ENCODE peak calls at places on chromosome 1, in five cellular contexts. One of them, this sample, is unnamed.
A peak's percentile ranks its signal among the peaks of the same experiment; 100 is the strongest.

GRCh38 chr1:211113566-211113965 is 20.4 kb downstream of the KCNH1 start:
- DNase-seq in cardiac muscle cell: no peak
- DNase-seq in body of pancreas: no peak
- DNase-seq in OCI-LY7: no peak
- DNase-seq in fibroblast of lung: no peak
- DNase-seq in this sample: no peak

GRCh38 chr1:160996195-160996594 is 24.8 kb downstream of the F11R start:
- DNase-seq in cardiac muscle cell: no peak
- DNase-seq in body of pancreas: no peak
- DNase-seq in OCI-LY7: no peak
- DNase-seq in fibroblast of lung: no peak
- DNase-seq in this sample: no peak

GRCh38 chr1:55362558-55362957 is 147.4 kb upstream of the USP24 start:
- DNase-seq in cardiac muscle cell: peak; percentile 65
- DNase-seq in body of pancreas: no peak
- DNase-seq in OCI-LY7: no peak
- DNase-seq in fibroblast of lung: peak; percentile 77
- DNase-seq in this sample: no peak

GRCh38 chr1:27496604-27497155 is 6.7 kb upstream of the WASF2 start:
- DNase-seq in cardiac muscle cell: peak; percentile 82
- DNase-seq in body of pancreas: no peak
- DNase-seq in OCI-LY7: no peak
- DNase-seq in fibroblast of lung: no peak
- DNase-seq in this sample: peak; percentile 39

GRCh38 chr1:229973297-229973612 is 93.8 kb upstream of the GALNT2 start:
- DNase-seq in cardiac muscle cell: no peak
- DNase-seq in body of pancreas: no peak
- DNase-seq in OCI-LY7: no peak
- DNase-seq in fibroblast of lung: no peak
- DNase-seq in this sample: no peak

GRCh38 chr1:93200086-93200620 is 19.6 kb downstream of the CCDC18 start:
- DNase-seq in cardiac muscle cell: no peak
- DNase-seq in body of pancreas: no peak
- DNase-seq in OCI-LY7: no peak
- DNase-seq in fibroblast of lung: no peak
- DNase-seq in this sample: no peak

GRCh38 chr1:242391896-242392295 is 132.6 kb downstream of the PLD5 start:
- DNase-seq in cardiac muscle cell: no peak
- DNase-seq in body of pancreas: no peak
- DNase-seq in OCI-LY7: no peak
- DNase-seq in fibroblast of lung: no peak
- DNase-seq in this sample: no peak

GRCh38 chr1:214241060-214241459 is 39.9 kb upstream of the SMYD2 start:
- DNase-seq in cardiac muscle cell: no peak
- DNase-seq in body of pancreas: no peak
- DNase-seq in OCI-LY7: no peak
- DNase-seq in fibroblast of lung: no peak
- DNase-seq in this sample: no peak

GRCh38 chr1:37944816-37945215 is 2.0 kb downstream of the INPP5B start:
- DNase-seq in cardiac muscle cell: no peak
- DNase-seq in body of pancreas: no peak
- DNase-seq in OCI-LY7: no peak
- DNase-seq in fibroblast of lung: no peak
- DNase-seq in this sample: no peak

GRCh38 chr1:46285730-46286477 is 17.5 kb downstream of the LRRC41 start:
- DNase-seq in cardiac muscle cell: no peak
- DNase-seq in body of pancreas: no peak
- DNase-seq in OCI-LY7: peak; percentile 43
- DNase-seq in fibroblast of lung: no peak
- DNase-seq in this sample: peak; percentile 95

DNA sequence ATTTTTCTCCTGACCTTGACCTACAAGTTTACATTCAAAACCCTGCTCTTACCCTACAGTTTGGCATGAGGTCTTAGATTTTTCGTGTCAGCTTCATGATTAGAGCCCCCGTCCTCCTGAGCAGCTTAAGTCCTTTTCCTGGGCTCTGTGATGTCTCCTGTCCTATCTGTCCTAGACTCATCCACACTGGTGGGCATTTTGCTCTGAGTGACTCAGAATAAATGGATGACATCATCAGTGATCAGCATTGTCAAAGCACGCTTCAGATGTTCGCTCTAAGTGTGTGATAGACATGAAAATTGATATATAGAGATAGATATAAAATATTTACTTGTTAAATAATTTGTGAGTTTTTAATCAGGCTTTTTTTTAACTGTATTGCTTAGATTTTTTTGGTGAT is 21.8 kb downstream of the RGS13 start:
- DNase-seq in cardiac muscle cell: no peak
- DNase-seq in body of pancreas: no peak
- DNase-seq in OCI-LY7: no peak
- DNase-seq in fibroblast of lung: no peak
- DNase-seq in this sample: no peak
- H3K36me3 ChIP-seq in cardiac muscle cell: no peaks in the 10 kb centered on the region
- H3K36me3 ChIP-seq in body of pancreas: no peaks in the 10 kb centered on the region
- H3K36me3 ChIP-seq in OCI-LY7: peaks cover 94% of the 10 kb centered on the region
- H3K36me3 ChIP-seq in fibroblast of lung: no peaks in the 10 kb centered on the region
- H3K36me3 ChIP-seq in this sample: no peaks in the 10 kb centered on the region

DNA sequence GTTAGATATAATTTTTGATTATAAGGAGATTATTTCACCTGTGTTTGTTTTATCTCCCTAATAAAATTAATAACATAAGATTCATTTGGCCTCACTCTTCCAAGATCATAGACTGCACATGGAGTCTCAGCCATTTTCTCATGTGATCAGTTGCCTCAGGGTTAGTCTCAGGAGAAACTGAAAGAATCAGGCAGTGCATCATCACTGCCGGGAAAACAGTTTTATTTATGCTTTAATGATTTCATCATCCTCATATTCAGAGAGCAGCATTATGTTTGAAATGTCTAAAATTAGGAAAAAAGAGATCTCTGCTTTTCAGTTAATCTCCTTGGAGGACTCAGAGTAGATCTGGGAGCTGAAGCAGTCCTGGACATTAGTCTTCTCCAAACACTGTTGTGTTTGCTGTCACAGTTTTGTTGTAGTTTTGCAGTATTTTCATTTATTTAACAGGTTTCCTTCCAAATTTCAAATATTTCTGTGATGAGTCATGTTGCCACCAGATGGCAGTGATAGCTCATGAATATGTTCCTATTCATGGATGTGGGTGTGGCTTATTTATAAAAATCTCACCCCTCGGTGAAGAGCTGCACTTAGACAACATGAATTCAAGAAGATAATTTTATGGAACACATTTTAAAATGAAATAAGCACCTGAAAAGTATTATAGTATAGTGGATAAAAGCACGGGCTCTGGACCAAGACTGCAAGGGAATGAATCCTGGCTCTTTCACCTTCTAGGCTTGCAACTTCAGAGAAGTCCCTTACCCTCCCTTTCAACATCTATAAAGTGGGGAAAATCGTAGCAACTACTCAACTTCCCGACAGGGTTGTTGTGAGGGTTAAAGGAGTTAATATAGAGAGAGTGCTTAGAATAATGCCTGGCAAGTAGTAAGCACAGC is 31.2 kb downstream of the CHD1L start:
- DNase-seq in cardiac muscle cell: peak; percentile 86
- DNase-seq in body of pancreas: peak; percentile 19
- DNase-seq in OCI-LY7: peak; percentile 69
- DNase-seq in fibroblast of lung: peak; percentile 93
- DNase-seq in this sample: peak; percentile 69
- H3K27ac ChIP-seq in cardiac muscle cell: no peak overlapping the region
- H3K27ac ChIP-seq in body of pancreas: no peak overlapping the region
- H3K27ac ChIP-seq in OCI-LY7: no peak overlapping the region
- H3K27ac ChIP-seq in fibroblast of lung: peak overlapping the region; percentile 60
- H3K27ac ChIP-seq in this sample: peak overlapping the region; percentile 18

DNA sequence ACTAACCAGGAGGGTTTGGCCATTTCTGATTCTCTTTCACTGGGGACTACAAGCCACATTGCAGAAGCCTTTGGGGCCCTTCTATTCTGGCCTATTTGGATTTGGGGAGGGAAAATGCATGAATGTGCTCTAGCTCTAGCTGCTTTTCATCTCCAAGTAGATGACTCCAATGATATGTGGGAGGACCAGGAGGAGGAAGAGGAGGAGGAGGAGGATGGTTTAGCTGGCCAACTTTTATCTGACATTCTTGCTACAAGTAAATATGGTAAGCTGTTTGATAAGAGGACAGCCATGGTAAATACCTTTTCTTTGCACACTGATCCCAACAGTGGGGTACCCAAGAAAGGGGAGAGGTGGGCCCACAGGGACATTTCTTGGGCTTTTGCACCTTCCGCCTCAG is 14.0 kb upstream of the SHISA4 start:
- DNase-seq in cardiac muscle cell: no peak
- DNase-seq in body of pancreas: no peak
- DNase-seq in OCI-LY7: no peak
- DNase-seq in fibroblast of lung: no peak
- DNase-seq in this sample: no peak
- H3K36me3 ChIP-seq in cardiac muscle cell: peaks cover 30% of the 10 kb centered on the region
- H3K36me3 ChIP-seq in body of pancreas: peaks cover 31% of the 10 kb centered on the region
- H3K36me3 ChIP-seq in OCI-LY7: peaks cover 96% of the 10 kb centered on the region
- H3K36me3 ChIP-seq in fibroblast of lung: peaks cover 15% of the 10 kb centered on the region
- H3K36me3 ChIP-seq in this sample: peaks cover 84% of the 10 kb centered on the region

GRCh38 chr1:36463404-36463772 is 796 bp downstream of the MRPS15 start:
- DNase-seq in cardiac muscle cell: no peak
- DNase-seq in body of pancreas: no peak
- DNase-seq in OCI-LY7: peak; percentile 8
- DNase-seq in fibroblast of lung: no peak
- DNase-seq in this sample: no peak

GRCh38 chr1:36456391-36456928 is 6.2 kb upstream of the OSCP1 start:
- DNase-seq in cardiac muscle cell: no peak
- DNase-seq in body of pancreas: no peak
- DNase-seq in OCI-LY7: no peak
- DNase-seq in fibroblast of lung: no peak
- DNase-seq in this sample: no peak

GRCh38 chr1:36457691-36458090 is 6.5 kb downstream of the MRPS15 start:
- DNase-seq in cardiac muscle cell: no peak
- DNase-seq in body of pancreas: no peak
- DNase-seq in OCI-LY7: no peak
- DNase-seq in fibroblast of lung: no peak
- DNase-seq in this sample: no peak

GRCh38 chr1:36455386-36455785 is 5.1 kb upstream of the OSCP1 start:
- DNase-seq in cardiac muscle cell: no peak
- DNase-seq in body of pancreas: no peak
- DNase-seq in OCI-LY7: no peak
- DNase-seq in fibroblast of lung: no peak
- DNase-seq in this sample: no peak

DNA sequence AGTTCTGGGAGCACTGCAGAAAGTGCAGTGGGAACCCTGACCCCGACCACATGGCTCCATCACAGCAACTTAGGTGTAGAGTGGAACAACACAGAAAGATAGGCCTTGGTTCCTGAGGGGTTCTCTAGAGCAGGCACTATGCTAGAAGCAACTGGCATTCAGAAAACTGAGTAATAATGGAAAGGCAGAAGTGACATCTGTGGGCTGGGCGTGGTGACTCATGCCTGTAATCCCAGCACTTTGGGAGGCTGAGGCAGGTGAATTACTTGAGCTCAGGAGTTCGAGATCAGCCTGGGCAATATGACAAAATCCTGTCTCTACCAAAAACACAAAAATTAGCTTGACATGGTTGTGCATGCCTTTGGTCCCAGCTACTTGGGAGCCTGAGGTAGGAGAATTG is 5.3 kb downstream of the MRPS15 start:
- DNase-seq in cardiac muscle cell: no peak
- DNase-seq in body of pancreas: no peak
- DNase-seq in OCI-LY7: no peak
- DNase-seq in fibroblast of lung: no peak
- DNase-seq in this sample: no peak
- H3K27ac ChIP-seq in cardiac muscle cell: no peak overlapping the region
- H3K27ac ChIP-seq in body of pancreas: no peak overlapping the region
- H3K27ac ChIP-seq in OCI-LY7: no peak overlapping the region
- H3K27ac ChIP-seq in fibroblast of lung: no peak overlapping the region
- H3K27ac ChIP-seq in this sample: no peak overlapping the region

GRCh38 chr1:34985063-34985770 is at the start of gene TMEM35B:
- DNase-seq in cardiac muscle cell: peak; percentile 66
- DNase-seq in body of pancreas: peak; percentile 65
- DNase-seq in OCI-LY7: peak; percentile 78
- DNase-seq in fibroblast of lung: peak; percentile 47
- DNase-seq in this sample: peak; percentile 78

GRCh38 chr1:34984435-34985062 is 598 bp downstream of the TMEM35B start:
- DNase-seq in cardiac muscle cell: peak; percentile 50
- DNase-seq in body of pancreas: no peak
- DNase-seq in OCI-LY7: peak; percentile 42
- DNase-seq in fibroblast of lung: peak; percentile 42
- DNase-seq in this sample: peak; percentile 71

GRCh38 chr1:34983700-34984355 is 1.3 kb downstream of the TMEM35B start:
- DNase-seq in cardiac muscle cell: peak; percentile 29
- DNase-seq in body of pancreas: peak; percentile 42
- DNase-seq in OCI-LY7: peak; percentile 4
- DNase-seq in fibroblast of lung: no peak
- DNase-seq in this sample: peak; percentile 36

GRCh38 chr1:34980715-34981114 is 4.4 kb downstream of the TMEM35B start:
- DNase-seq in cardiac muscle cell: no peak
- DNase-seq in body of pancreas: no peak
- DNase-seq in OCI-LY7: no peak
- DNase-seq in fibroblast of lung: no peak
- DNase-seq in this sample: no peak

DNA sequence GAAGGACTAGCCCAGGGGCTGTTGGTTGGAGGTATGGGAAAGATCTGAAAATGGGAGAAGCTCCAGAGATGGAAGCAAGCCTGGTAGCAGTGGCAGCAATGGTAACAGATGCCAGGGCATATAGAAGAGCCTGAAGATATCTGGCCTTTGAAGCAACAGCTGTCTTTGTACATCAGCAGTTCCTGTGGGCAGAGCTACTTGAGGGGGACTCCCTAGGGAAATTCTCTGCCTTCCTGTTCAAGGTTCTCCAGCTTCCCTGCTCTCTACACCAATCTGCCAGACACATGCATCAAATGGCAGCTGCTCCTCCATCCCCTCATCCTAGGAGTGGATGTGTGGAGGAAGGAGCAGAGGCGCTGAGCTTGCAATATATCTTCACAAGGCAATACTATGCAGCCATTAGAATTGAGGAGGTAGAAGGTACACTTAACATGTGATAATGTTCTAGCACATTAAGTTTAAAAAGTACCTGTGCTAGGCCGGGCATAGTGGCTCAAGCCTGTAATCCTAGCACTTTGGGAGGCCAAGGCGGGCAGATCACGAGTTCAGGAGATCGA is 2.2 kb downstream of the TMEM35B start:
- DNase-seq in cardiac muscle cell: peak; percentile 20
- DNase-seq in body of pancreas: no peak
- DNase-seq in OCI-LY7: peak; percentile 72
- DNase-seq in fibroblast of lung: no peak
- DNase-seq in this sample: peak; percentile 99
- H3K36me3 ChIP-seq in cardiac muscle cell: no peaks in the 10 kb centered on the region
- H3K36me3 ChIP-seq in body of pancreas: no peaks in the 10 kb centered on the region
- H3K36me3 ChIP-seq in OCI-LY7: peaks cover 13% of the 10 kb centered on the region
- H3K36me3 ChIP-seq in fibroblast of lung: peaks cover 4% of the 10 kb centered on the region
- H3K36me3 ChIP-seq in this sample: no peaks in the 10 kb centered on the region

GRCh38 chr1:168360151-168360550 is 79.5 kb downstream of the TBX19 start:
- DNase-seq in cardiac muscle cell: peak; percentile 66
- DNase-seq in body of pancreas: no peak
- DNase-seq in OCI-LY7: no peak
- DNase-seq in fibroblast of lung: no peak
- DNase-seq in this sample: no peak
- H3K27ac ChIP-seq in cardiac muscle cell: peak overlapping the region; percentile 86
- H3K27ac ChIP-seq in body of pancreas: no peak overlapping the region
- H3K27ac ChIP-seq in OCI-LY7: no peak overlapping the region
- H3K27ac ChIP-seq in fibroblast of lung: no peak overlapping the region
- H3K27ac ChIP-seq in this sample: no peak overlapping the region

This sample was measured in SJCRH30.